ENCODE peak calls at places on chromosomes 4 and X, in seven cellular contexts. S is Peyer's patch; T is stimulated activated CD4-positive, alpha-beta T cell treated with anti-CD3 and anti-CD28 coated beads, Interleukin-1b, Interleukin-23, amount 100 ng/mL, for 24 hours; W is activated CD4-positive, alpha-beta T cell treated with anti-CD3 and anti-CD28 coated beads, Interleukin-2, amount 50 U/mL, for 1 hour; Z is left ventricle myocardium inferior; Y is T-helper 9 cell; X is substantia nigra. L is an unnamed sample.

GRCh38 chrX:133776072-133776471 is 209.3 kb downstream of the GPC3 start:
- DNase-seq in X (no peak), T (peak; percentile 30), Z (peak; percentile 19), S (no peak), Y (peak; percentile 23), W (peak; percentile 41), L (no peak)

GRCh38 chr4:37689353-37689752 is 3.2 kb upstream of the RELL1 start:
- DNase-seq in T (no peak), X (no peak), Z (no peak), W (no peak), Y (no peak), S (no peak), L (no peak)

GRCh38 chr4:150999091-150999490 is 16.0 kb downstream of the LRBA start:
- DNase-seq in W (no peak), Y (no peak), T (no peak), S (no peak), Z (no peak), X (no peak), L (no peak)

GRCh38 chr4:96845798-96846197 is 1005.9 kb downstream of the PDHA2 start:
- DNase-seq in Z (no peak), T (no peak), W (no peak), S (no peak), Y (no peak), X (no peak), L (no peak)

GRCh38 chrX:48831909-48832291 is 3.5 kb downstream of the PCSK1N start:
- DNase-seq in T (no peak), W (no peak), Y (no peak), X (no peak), S (no peak), Z (no peak), L (no peak)

GRCh38 chr4:185862340-185862739 is 50.3 kb upstream of the SORBS2 start:
- DNase-seq in S (no peak), Z (no peak), Y (no peak), X (no peak), T (no peak), W (no peak), L (no peak)

GRCh38 chr4:138111462-138112000 is 130.6 kb downstream of the SLC7A11 start:
- DNase-seq in W (no peak), S (no peak), Z (no peak), X (no peak), Y (no peak), T (no peak), L (no peak)

GRCh38 chr4:153065286-153065685 is 129.2 kb downstream of the FHDC1 start:
- DNase-seq in Z (no peak), Y (no peak), X (no peak), T (no peak), W (no peak), S (no peak), L (no peak)

GRCh38 chr4:27154706-27155105 is 294.1 kb downstream of the STIM2 start:
- DNase-seq in T (no peak), S (no peak), Y (no peak), W (no peak), Z (no peak), X (no peak), L (no peak)

GRCh38 chrX:132704769-132705168 is 215.9 kb upstream of the MBNL3 start:
- DNase-seq in W (no peak), S (no peak), Z (no peak), X (no peak), Y (no peak), T (no peak), L (no peak)

GRCh38 chr4:132809298-132810032 is 339.6 kb upstream of the PCDH10 start:
- DNase-seq in X (no peak), S (no peak), Y (no peak), Z (no peak), T (no peak), W (no peak), L (no peak)

GRCh38 chr4:109266236-109266635 is 36.2 kb downstream of the COL25A1 start:
- DNase-seq in Z (no peak), X (no peak), S (no peak), T (no peak), Y (no peak), W (no peak), L (no peak)

GRCh38 chr4:143986173-143986572 is 33.0 kb downstream of the GYPB start:
- DNase-seq in Z (no peak), X (no peak), S (no peak), T (no peak), W (no peak), Y (no peak), L (no peak)